ENCODE peak calls at places on chromosomes 6 and 20, in four cellular contexts. W is MM.1S, V is tibial artery, R is mucosa of descending colon. B is an unnamed sample.

GRCh38 chr6:38290133-38290801 is 349.5 kb downstream of the BTBD9 start:
- DNase-seq in W (no peak), V (no peak), R (no peak), B (no peak)

GRCh38 chr6:35737413-35738211 is 780 bp downstream of the ARMC12 start:
- DNase-seq in W (peak), V (no peak), R (no peak), B (peak)

GRCh38 chr6:85677243-85677956 is 34.7 kb upstream of the SYNCRIP start:
- DNase-seq in W (no peak), V (no peak), R (no peak), B (no peak)

GRCh38 chr6:110858562-110859214 is 15.9 kb upstream of the AMD1 start:
- DNase-seq in W (no peak), V (no peak), R (no peak), B (no peak)

GRCh38 chr20:47133809-47134456 is 222.6 kb downstream of the ZMYND8 start:
- DNase-seq in W (no peak), V (no peak), R (no peak), B (no peak)

GRCh38 chr6:47242483-47243386 is 67.0 kb downstream of the TNFRSF21 start:
- DNase-seq in W (peak), V (peak), R (peak), B (peak)

GRCh38 chr6:142355481-142356174 is 53.8 kb downstream of the ADGRG6 start:
- DNase-seq in W (no peak), V (no peak), R (no peak), B (no peak)

GRCh38 chr6:429515-430121 is 38.1 kb downstream of the IRF4 start:
- DNase-seq in W (peak), V (no peak), R (no peak), B (no peak)

GRCh38 chr20:33719277-33719988 is 677 bp downstream of the PXMP4 start:
- DNase-seq in W (no peak), V (no peak), R (no peak), B (no peak)

DNA sequence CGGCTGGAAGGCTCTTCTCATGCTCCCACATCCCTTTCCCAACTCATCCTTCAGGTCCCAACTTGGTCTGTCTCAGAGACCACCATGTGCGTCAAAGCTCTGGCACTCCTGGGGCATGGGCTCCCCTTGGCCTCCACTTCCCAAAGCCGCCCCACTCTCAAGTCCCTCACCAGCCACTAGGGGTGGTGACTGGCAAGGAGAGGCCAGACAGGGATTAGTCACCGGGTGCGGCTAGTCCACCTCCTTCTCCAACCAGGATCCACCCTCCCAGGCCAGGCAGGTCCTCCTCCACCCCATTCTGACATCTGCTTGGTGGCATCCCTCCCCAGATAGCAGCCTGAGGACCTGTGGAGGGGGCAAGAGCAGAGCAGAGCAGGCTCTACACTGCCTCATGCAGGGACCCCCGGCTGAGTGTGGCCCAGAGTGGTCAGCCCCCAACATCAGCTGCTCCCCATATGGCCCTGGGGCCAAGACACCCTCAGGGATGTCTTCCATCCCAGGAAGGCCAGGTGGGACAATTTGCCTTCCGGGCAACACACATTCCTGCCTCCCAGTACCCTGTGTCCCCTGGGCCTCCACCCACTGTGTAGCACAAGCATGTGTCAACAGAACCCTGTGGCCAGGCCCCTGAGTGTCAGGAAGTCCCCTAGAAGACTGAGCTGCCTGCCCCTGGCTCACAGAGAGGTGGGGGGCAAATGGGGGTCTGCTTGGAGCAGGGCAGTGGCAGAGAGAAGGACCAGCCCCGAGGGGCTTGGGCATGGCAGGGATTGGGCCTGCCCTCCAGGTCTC is 29.2 kb downstream of the YTHDF1 start:
- DNase-seq in W (no peak), V (no peak), R (no peak), B (no peak)
- TF ChIP-seq CTCF in W (no peak), V (no peak), R (no peak), B (peak)

DNA sequence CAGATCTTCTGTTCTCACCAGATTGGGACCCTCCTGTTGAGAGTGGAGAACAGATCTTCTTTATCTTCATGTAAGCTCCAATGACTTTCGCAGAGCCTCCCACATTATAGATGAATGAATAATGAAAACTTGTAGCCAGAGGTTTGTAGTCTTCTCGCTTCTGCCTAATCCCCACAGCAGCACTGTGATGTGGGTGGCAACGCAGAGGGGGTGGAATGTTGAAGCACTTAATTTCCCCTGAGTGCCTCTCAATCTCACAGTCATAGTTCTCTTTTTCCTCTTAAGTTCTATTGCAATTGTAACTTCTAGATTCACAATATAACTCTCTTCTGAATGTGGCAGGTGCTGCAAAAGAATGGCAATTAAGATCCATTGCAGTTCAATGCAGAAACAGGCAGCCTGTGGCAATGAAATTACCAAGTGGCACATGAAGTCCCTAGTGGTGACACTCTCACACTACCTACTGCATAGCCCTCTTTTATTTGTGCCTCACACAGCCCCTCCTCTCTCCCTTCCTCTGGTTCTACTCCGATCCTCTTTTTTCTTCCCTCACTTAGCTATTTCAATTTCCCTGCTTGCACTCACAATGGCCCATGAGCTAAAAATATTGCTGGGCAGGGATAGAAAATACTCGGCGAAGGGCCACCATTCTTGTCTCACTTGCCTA is 281.9 kb downstream of the UBE3D start:
- DNase-seq in W (no peak), V (no peak), R (no peak), B (no peak)
- TF ChIP-seq CTCF in W (no peak), V (no peak), R (no peak), B (peak)

GRCh38 chr6:7471171-7471570 is 70.3 kb upstream of the DSP start:
- DNase-seq in W (no peak), V (no peak), R (no peak), B (no peak)

GRCh38 chr6:7463785-7464184 is 74.2 kb downstream of the RIOK1 start:
- DNase-seq in W (no peak), V (no peak), R (no peak), B (no peak)

GRCh38 chr6:7467007-7467897 is 74.2 kb upstream of the DSP start:
- DNase-seq in W (no peak), V (no peak), R (no peak), B (no peak)

GRCh38 chr6:7469696-7470095 is 71.8 kb upstream of the DSP start:
- DNase-seq in W (no peak), V (no peak), R (no peak), B (no peak)

DNA sequence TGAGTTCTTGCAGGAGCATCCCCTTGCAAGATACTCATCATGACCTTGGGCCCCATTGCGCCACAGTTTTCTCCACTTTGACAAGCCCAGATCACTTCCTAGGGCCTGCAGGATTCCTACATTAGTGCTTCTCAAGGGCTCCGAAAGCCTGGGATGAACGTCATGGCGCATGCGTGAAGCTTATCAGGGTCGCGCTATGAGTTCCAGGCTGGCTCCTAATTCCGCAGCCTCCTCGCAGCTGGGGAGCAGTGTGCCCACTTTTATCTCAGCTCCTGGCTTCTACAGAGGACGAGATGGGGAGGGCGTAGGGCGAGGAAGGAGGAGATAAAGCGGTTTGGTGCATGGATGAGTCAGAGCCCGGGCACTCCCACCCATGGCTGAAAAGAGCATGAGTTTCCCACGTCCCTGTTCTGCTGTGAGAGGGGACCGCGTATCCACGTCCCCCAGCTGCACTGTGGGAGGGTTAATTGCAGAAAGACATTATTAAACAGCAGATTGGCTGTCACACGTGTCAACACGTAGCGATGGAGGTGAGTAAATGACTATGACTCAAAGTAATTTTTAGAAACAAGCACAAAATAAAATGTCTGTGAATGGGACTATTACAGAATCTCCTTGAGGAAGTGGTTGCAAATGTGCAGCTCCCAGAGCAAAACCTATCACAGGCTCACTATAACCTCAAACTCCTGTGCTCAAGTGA is 72.9 kb upstream of the DSP start:
- DNase-seq in W (no peak), V (no peak), R (no peak), B (no peak)
- TF ChIP-seq CTCF in W (no peak), V (no peak), R (no peak), B (no peak)

GRCh38 chr20:6240059-6240458 is 117.2 kb upstream of the FERMT1 start:
- DNase-seq in W (no peak), V (no peak), R (no peak), B (no peak)

GRCh38 chr20:6245436-6245835 is 122.6 kb upstream of the FERMT1 start:
- DNase-seq in W (no peak), V (no peak), R (no peak), B (no peak)

DNA sequence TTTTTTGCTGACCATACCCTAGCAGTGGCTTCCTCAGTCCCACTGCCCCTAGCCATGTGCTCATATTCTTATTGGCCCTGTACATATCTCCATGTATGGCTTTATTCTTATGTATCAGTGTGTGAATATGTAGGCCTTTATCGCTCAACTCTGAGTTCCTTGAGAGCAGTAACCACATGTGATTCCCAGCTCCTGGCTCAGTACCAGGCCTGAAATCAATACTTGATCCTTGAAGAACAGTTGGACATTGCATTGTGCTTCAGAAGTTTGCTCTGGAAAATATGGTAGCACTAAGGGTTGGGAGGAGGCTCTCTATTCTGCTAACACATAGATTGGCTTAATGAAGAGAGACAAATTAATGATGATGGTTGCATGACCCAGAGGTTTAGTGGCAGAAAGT is 118.8 kb upstream of the FERMT1 start:
- DNase-seq in W (no peak), V (no peak), R (no peak), B (no peak)
- TF ChIP-seq CTCF in W (no peak), V (no peak), R (no peak), B (no peak)

B was measured in GM12864.